ENCODE peak calls at places on chromosomes 16 and 17, in seven cellular contexts. S is BJ; D is midbrain; M is AG04449; V is GF-D8; W is activated effector memory CD4-positive, alpha-beta T cell treated with anti-CD3 and anti-CD28 coated beads, Interleukin-2, amount 50 U/mL, for 16 hours; N is NCI-H1694 treated with DMSO at 0.1 percent for 48 hours. X is an unnamed sample.

GRCh38 chr17:12620200-12620720 is 45.4 kb upstream of the MYOCD start:
- DNase-seq in S (no peak), D (no peak), M (no peak), V (no peak), W (no peak), N (no peak), X (no peak)

GRCh38 chr17:6711081-6711674 is 2.0 kb downstream of the SLC13A5 start:
- DNase-seq in S (no peak), D (peak; percentile 29), M (no peak), V (no peak), W (no peak), N (no peak), X (no peak)

GRCh38 chr16:31874354-31875111 is 926 bp downstream of the ZNF267 start:
- DNase-seq in S (no peak), D (no peak), M (no peak), V (peak; percentile 63), W (peak; percentile 81), N (no peak), X (peak; percentile 37)

GRCh38 chr17:55005520-55005919 is 37.0 kb downstream of the STXBP4 start:
- DNase-seq in S (no peak), D (no peak), M (no peak), V (no peak), W (no peak), N (no peak), X (peak; percentile 4)

GRCh38 chr16:28321700-28322411 is 29.5 kb downstream of the SBK1 start:
- DNase-seq in S (no peak), D (no peak), M (no peak), V (no peak), W (peak; percentile 74), N (peak; percentile 1), X (no peak)

GRCh38 chr17:17139972-17140589 is 66.1 kb downstream of the PLD6 start:
- DNase-seq in S (no peak), D (no peak), M (no peak), V (no peak), W (no peak), N (no peak), X (no peak)

GRCh38 chr16:27169511-27170071 is 33.7 kb upstream of the KDM8 start:
- DNase-seq in S (no peak), D (no peak), M (peak; percentile 72), V (peak; percentile 79), W (peak; percentile 84), N (peak; percentile 32), X (peak; percentile 47)

GRCh38 chr16:81158964-81159363 is 62.8 kb upstream of the GCSH start:
- DNase-seq in S (no peak), D (peak; percentile 73), M (no peak), V (no peak), W (no peak), N (no peak), X (no peak)

GRCh38 chr17:18187816-18188761 is 4.5 kb downstream of the ALKBH5 start:
- DNase-seq in S (no peak), D (peak; percentile 22), M (no peak), V (no peak), W (peak; percentile 64), N (no peak), X (no peak)

GRCh38 chr17:81396722-81397313 is 1.6 kb downstream of the BAHCC1 start:
- DNase-seq in S (no peak), D (peak; percentile 39), M (no peak), V (no peak), W (peak; percentile 76), N (peak; percentile 46), X (peak; percentile 60)

GRCh38 chr16:56910654-56911539 is 21.0 kb upstream of the HERPUD1 start:
- DNase-seq in S (peak; percentile 81), D (no peak), M (no peak), V (peak; percentile 61), W (no peak), N (peak; percentile 14), X (no peak)

GRCh38 chr17:48520631-48521045 is 10.2 kb downstream of the HOXB1 start:
- DNase-seq in S (no peak), D (no peak), M (no peak), V (no peak), W (no peak), N (no peak), X (no peak)

GRCh38 chr17:30091166-30091670 is 25.4 kb upstream of the NSRP1 start:
- DNase-seq in S (no peak), D (no peak), M (no peak), V (no peak), W (no peak), N (no peak), X (no peak)

GRCh38 chr16:5571446-5571845 is 473.9 kb upstream of the EEF2KMT start:
- DNase-seq in S (no peak), D (no peak), M (no peak), V (no peak), W (no peak), N (no peak), X (no peak)

GRCh38 chr17:8740486-8740885 is 4.2 kb downstream of the CCDC42 start:
- DNase-seq in S (no peak), D (no peak), M (no peak), V (no peak), W (peak; percentile 81), N (no peak), X (no peak)

GRCh38 chr17:35104844-35105450 is 14.7 kb downstream of the RAD51D start:
- DNase-seq in S (no peak), D (no peak), M (no peak), V (no peak), W (no peak), N (no peak), X (no peak)

GRCh38 chr16:56729736-56730662 is at the start of gene NUP93:
- DNase-seq in S (peak; percentile 55), D (peak; percentile 93), M (peak; percentile 37), V (peak; percentile 78), W (peak; percentile 96), N (peak; percentile 68), X (peak; percentile 93)

GRCh38 chr17:59872351-59872750 is 20.4 kb downstream of the TUBD1 start:
- DNase-seq in S (no peak), D (no peak), M (no peak), V (no peak), W (no peak), N (no peak), X (no peak)

GRCh38 chr17:76091526-76092285 is 11.9 kb downstream of the EXOC7 start:
- DNase-seq in S (no peak), D (no peak), M (no peak), V (no peak), W (no peak), N (no peak), X (no peak)

GRCh38 chr17:75738218-75738802 is 17.1 kb downstream of the ITGB4 start:
- DNase-seq in S (no peak), D (peak; percentile 22), M (no peak), V (peak; percentile 31), W (no peak), N (no peak), X (no peak)

GRCh38 chr16:972316-973002 is 1.7 kb upstream of the LMF1 start:
- DNase-seq in S (no peak), D (peak; percentile 89), M (no peak), V (no peak), W (no peak), N (no peak), X (no peak)

GRCh38 chr16:66539628-66540469 is 10.1 kb downstream of the TK2 start:
- DNase-seq in S (no peak), D (no peak), M (no peak), V (peak; percentile 88), W (peak; percentile 59), N (no peak), X (peak; percentile 81)

GRCh38 chr17:49955157-49955556 is 13.8 kb upstream of the DLX4 start:
- DNase-seq in S (no peak), D (no peak), M (no peak), V (no peak), W (no peak), N (no peak), X (no peak)

GRCh38 chr16:66905633-66906539 is 12.8 kb downstream of the CDH16 start:
- DNase-seq in S (no peak), D (no peak), M (no peak), V (no peak), W (no peak), N (no peak), X (no peak)

GRCh38 chr16:31351937-31352315 is 3.0 kb upstream of the ITGAX start:
- DNase-seq in S (no peak), D (peak; percentile 9), M (no peak), V (no peak), W (peak; percentile 56), N (no peak), X (no peak)